ENCODE peak calls at places on chromosomes 13 and 19, in four cellular contexts. Q is fibroblast of mammary gland, F is dorsolateral prefrontal cortex, W is cardiac muscle cell. Z is an unnamed sample.

GRCh38 chr19:18496980-18497256 is 25.0 kb downstream of the ELL start:
- DNase-seq in Q (no peak), F (no peak), W (no peak), Z (no peak)

GRCh38 chr13:47897411-47898050 is 103.5 kb downstream of the SUCLA2 start:
- DNase-seq in Q (peak; percentile 58), F (no peak), W (no peak), Z (no peak)

GRCh38 chr13:19055611-19056010 is 126.0 kb downstream of the TUBA3C start:
- DNase-seq in Q (no peak), F (no peak), W (no peak), Z (no peak)

GRCh38 chr13:91817250-91817649 is 418.8 kb downstream of the GPC5 start:
- DNase-seq in Q (peak; percentile 4), F (no peak), W (no peak), Z (no peak)

GRCh38 chr13:98372886-98373285 is 195.8 kb upstream of the RNF113B start:
- DNase-seq in Q (no peak), F (no peak), W (peak; percentile 73), Z (no peak)

GRCh38 chr19:13318190-13318589 is 168.0 kb downstream of the IER2 start:
- DNase-seq in Q (no peak), F (no peak), W (no peak), Z (no peak)

GRCh38 chr13:104953588-104953987 is 1581.9 kb downstream of the EFNB2 start:
- DNase-seq in Q (peak; percentile 49), F (no peak), W (no peak), Z (no peak)

GRCh38 chr19:40387151-40387550 is 2.8 kb downstream of the HIPK4 start:
- DNase-seq in Q (no peak), F (no peak), W (no peak), Z (no peak)

GRCh38 chr19:16202320-16203255 is 4.9 kb downstream of the AP1M1 start:
- DNase-seq in Q (peak; percentile 18), F (no peak), W (no peak), Z (no peak)

GRCh38 chr19:1901940-1902404 is 3.2 kb upstream of the ADAT3 start:
- DNase-seq in Q (no peak), F (no peak), W (no peak), Z (no peak)

GRCh38 chr19:23817519-23817918 is 58.8 kb upstream of the ZNF681 start:
- DNase-seq in Q (peak; percentile 17), F (no peak), W (peak; percentile 35), Z (peak; percentile 73)
- TF ChIP-seq CTCF in Q (peak; percentile 38), F (no peak), W (peak; percentile 31), Z (peak; percentile 32)

GRCh38 chr13:112445411-112446271 is 69.5 kb downstream of the SPACA7 start:
- DNase-seq in Q (no peak), F (no peak), W (no peak), Z (no peak)

GRCh38 chr13:112443191-112444000 is 67.2 kb downstream of the SPACA7 start:
- DNase-seq in Q (no peak), F (no peak), W (peak; percentile 41), Z (peak; percentile 28)

GRCh38 chr13:112444416-112445399 is 68.6 kb downstream of the SPACA7 start:
- DNase-seq in Q (no peak), F (no peak), W (no peak), Z (no peak)

GRCh38 chr13:112442483-112443090 is 66.4 kb downstream of the SPACA7 start:
- DNase-seq in Q (no peak), F (no peak), W (no peak), Z (no peak)

GRCh38 chr13:112444001-112444311 is 67.8 kb downstream of the SPACA7 start:
- DNase-seq in Q (peak; percentile 40), F (no peak), W (peak; percentile 79), Z (peak; percentile 75)
- TF ChIP-seq CTCF in Q (peak; percentile 81), F (peak; percentile 80), W (peak; percentile 85), Z (peak; percentile 87)

GRCh38 chr13:76596216-76596615 is 290.0 kb downstream of the KCTD12 start:
- DNase-seq in Q (no peak), F (no peak), W (no peak), Z (no peak)
- TF ChIP-seq CTCF in Q (no peak), F (no peak), W (no peak), Z (no peak)

GRCh38 chr13:71677114-71677513 is 189.9 kb downstream of the DACH1 start:
- DNase-seq in Q (no peak), F (no peak), W (no peak), Z (no peak)

GRCh38 chr13:71672527-71672926 is 194.5 kb downstream of the DACH1 start:
- DNase-seq in Q (no peak), F (no peak), W (no peak), Z (no peak)

DNA sequence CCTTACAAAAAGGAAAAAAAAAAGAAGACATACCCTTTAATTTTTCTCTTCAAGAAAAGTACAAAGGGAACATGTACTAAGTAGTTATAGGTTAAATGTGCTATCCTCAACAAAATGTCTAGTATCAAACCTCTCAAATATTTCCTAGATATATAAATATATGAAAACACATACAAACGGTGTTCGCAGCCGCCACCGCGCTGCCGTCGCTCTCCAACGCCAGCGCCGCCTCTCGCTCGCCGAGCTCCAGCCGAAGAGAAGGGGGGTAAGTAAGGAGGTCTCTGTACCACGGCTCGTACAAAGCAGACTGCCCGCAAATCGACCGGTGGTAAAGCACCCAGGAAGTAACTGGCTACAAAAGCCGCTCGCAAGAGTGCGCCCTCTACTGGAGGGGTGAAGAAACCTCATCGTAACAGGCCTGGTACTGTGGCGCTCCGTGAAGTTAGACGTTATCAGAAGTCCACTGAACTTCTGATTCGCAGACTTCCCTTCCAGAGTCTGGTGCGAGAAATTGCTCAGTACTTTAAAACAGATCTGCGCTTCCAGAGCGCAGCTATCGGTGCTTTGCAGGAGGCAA is 192.1 kb downstream of the DACH1 start:
- DNase-seq in Q (no peak), F (no peak), W (no peak), Z (no peak)
- TF ChIP-seq CTCF in Q (no peak), F (no peak), W (no peak), Z (no peak)

DNA sequence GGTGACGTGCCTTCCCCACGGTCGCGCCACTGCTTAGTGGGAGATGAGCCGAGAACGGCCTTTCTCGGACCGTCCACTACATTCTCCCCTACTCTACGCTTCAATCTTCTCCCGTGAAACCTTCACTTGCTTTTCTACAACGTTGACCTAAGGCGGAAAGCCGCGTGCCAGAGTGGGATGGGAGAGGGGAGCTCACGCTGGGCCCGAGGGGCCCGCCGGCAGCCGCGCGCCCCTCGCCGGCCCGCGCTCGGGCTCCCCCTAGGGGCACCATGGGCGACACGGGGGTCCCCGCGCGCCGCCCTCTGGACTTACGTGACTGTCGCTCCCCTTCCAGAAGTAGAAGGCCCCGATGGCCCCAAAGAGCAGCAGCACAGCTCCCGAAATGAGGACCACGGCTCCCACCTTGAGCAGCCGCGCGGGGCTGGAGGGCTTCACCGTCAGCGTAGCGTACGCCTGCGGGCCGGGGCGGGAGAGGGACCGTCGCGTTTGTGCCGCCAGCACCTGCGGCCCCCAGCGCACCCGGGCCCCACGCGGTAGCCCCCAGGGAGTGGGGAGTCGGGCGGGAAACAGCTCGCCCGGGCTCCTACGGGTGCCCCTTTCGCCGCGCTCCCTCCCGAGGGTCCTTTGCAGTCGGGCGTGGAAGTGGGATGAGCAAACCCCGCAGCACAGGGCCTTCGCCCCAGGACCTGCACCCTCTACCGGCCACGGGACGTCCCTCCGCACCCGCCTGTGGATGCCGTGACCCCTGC is 727 bp downstream of the CNMD start:
- DNase-seq in Q (no peak), F (peak; percentile 53), W (peak; percentile 67), Z (peak; percentile 42)
- TF ChIP-seq CTCF in Q (no peak), F (peak; percentile 62), W (peak; percentile 23), Z (peak; percentile 74)

DNA sequence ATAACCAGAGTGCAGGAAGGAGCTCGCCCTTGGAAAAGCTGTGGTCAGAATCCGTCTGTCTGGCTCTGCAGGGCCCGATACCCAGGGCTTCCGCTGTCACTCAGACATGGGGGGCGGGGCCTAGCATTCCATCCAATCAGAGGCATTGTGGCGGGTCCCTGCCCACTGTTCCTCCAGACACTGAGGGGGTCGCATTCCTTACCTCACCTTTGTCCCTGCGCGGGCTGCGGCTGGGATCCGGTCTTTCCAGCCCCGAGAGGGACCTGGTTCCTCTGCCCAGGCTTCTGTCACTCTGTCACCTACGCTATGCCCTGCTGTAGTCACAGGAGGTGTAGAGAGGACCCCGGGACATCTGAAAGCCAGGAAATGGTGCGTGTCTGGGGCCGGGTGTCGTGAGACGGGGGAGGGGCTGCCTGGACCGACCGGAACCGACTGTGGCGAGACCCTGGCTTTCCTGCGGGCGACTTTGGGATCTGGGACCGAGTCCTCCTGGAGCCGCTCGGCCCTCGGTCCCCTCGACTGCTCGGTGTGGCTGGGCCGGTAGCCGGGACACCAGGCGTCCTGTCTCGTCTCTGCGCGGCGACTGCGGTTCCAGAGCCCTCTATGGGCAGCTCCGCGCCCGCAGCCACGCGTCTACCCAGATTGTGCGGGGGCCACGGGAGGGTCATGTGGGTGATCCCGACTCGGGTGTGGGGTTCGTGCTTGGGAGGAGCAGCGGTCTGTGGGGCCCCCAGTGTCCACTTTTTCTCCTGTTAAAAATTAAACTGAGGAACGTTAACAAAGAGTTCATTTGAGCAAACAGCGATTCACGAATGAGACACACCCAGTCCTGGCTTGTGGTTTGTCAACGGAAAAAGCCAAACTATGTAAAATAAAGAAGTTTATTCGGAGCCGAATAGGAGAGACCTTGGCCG is at the start of gene ZNF69:
- DNase-seq in Q (peak; percentile 37), F (peak; percentile 81), W (peak; percentile 94), Z (peak; percentile 83)
- TF ChIP-seq CTCF in Q (no peak), F (peak; percentile 20), W (peak; percentile 15), Z (peak; percentile 20)

DNA sequence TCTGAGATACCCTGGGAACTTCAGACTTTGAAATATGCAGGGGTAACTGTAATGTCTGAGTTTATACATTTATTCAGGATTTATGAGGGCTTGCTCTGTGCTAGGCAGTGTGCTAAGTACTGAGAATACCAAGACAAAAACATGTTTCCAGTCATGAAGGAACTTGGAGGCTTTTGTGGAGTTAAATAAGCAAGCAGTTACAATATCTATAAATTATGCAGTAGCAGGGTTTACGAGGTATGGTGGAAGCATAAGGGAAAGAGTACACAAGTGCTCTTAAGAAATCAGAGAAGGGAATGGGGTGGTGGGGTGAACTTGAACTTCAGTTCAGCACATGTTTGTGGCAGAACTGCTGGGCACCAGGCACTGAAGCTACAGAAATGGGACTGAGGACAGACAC is 28.0 kb downstream of the MAB21L1 start:
- DNase-seq in Q (no peak), F (no peak), W (no peak), Z (no peak)
- TF ChIP-seq CTCF in Q (no peak), F (no peak), W (no peak), Z (no peak)

GRCh38 chr19:7179917-7180306 is 110.4 kb downstream of the ZNF557 start:
- DNase-seq in Q (no peak), F (no peak), W (no peak), Z (no peak)

GRCh38 chr19:7177926-7178325 is 108.4 kb downstream of the ZNF557 start:
- DNase-seq in Q (peak; percentile 45), F (no peak), W (no peak), Z (no peak)

GRCh38 chr19:7176792-7177191 is 107.3 kb downstream of the ZNF557 start:
- DNase-seq in Q (no peak), F (no peak), W (no peak), Z (no peak)

GRCh38 chr19:7187605-7188339 is 106.4 kb downstream of the INSR start:
- DNase-seq in Q (no peak), F (no peak), W (no peak), Z (no peak)

GRCh38 chr19:7182489-7182888 is 111.7 kb downstream of the INSR start:
- DNase-seq in Q (no peak), F (no peak), W (no peak), Z (no peak)
- TF ChIP-seq CTCF in Q (no peak), F (no peak), W (no peak), Z (no peak)

GRCh38 chr19:36113895-36114762 is 546 bp downstream of the POLR2I start:
- DNase-seq in Q (peak; percentile 47), F (no peak), W (peak; percentile 18), Z (peak; percentile 43)
- TF ChIP-seq CTCF in Q (peak; percentile 11), F (no peak), W (no peak), Z (no peak)